ENCODE peak calls at places on chromosome 20, in seven cellular contexts. M, T, F, W, N, J and Q are unnamed samples. For H3K36me3 and H3K27me3, the result is how much of the 10 kb centered on the place peaks cover.

GRCh38 chr20:44418069-44418905 is 57.4 kb upstream of the TTPAL start:
- DNase-seq in F (no peak), W (no peak), T (no peak), M (no peak), J (no peak), N (no peak), Q (no peak)

GRCh38 chr20:17228624-17229061 is 1.8 kb downstream of the PCSK2 start:
- DNase-seq in W (no peak), N (no peak), M (peak), T (no peak), J (no peak), F (no peak), Q (peak)

GRCh38 chr20:1272368-1273155 is 6.5 kb downstream of the SNPH start:
- DNase-seq in J (no peak), M (no peak), N (no peak), T (peak), W (no peak), F (no peak), Q (no peak)

GRCh38 chr20:59743767-59744485 is 139.6 kb downstream of the PHACTR3 start:
- DNase-seq in T (no peak), F (no peak), J (no peak), W (peak), M (peak), N (no peak), Q (peak)

GRCh38 chr20:48406462-48407235 is 421.1 kb downstream of the PREX1 start:
- DNase-seq in W (no peak), N (no peak), T (no peak), F (no peak), M (no peak), J (peak), Q (no peak)

GRCh38 chr20:52303281-52303950 is 111.8 kb upstream of the ZFP64 start:
- DNase-seq in N (no peak), J (no peak), M (no peak), F (no peak), W (no peak), T (no peak), Q (no peak)

GRCh38 chr20:47984437-47984836 is 199.2 kb upstream of the SULF2 start:
- DNase-seq in J (no peak), T (no peak), N (no peak), W (no peak), M (no peak), F (no peak), Q (no peak)

GRCh38 chr20:20665933-20666332 is 46.5 kb downstream of the RALGAPA2 start:
- DNase-seq in N (no peak), W (no peak), F (no peak), M (no peak), J (no peak), T (no peak), Q (no peak)

GRCh38 chr20:1267161-1267560 is 1.1 kb downstream of the SNPH start:
- DNase-seq in M (peak), W (no peak), J (no peak), F (no peak), T (peak), N (no peak), Q (peak)

GRCh38 chr20:13119583-13119982 is 101.5 kb upstream of the ISM1 start:
- DNase-seq in W (no peak), F (no peak), J (peak), N (no peak), T (no peak), M (peak), Q (peak)

GRCh38 chr20:47540443-47541354 is 39.0 kb downstream of the NCOA3 start:
- DNase-seq in N (no peak), F (no peak), T (no peak), W (no peak), J (no peak), M (no peak), Q (peak)

GRCh38 chr20:25233016-25233772 is 14.7 kb upstream of the PYGB start:
- DNase-seq in J (peak), T (peak), M (peak), W (peak), N (no peak), F (no peak), Q (no peak)

GRCh38 chr20:53738039-53738944 is 144.7 kb upstream of the ZNF217 start:
- DNase-seq in N (no peak), M (peak), J (peak), F (no peak), W (peak), T (no peak), Q (no peak)

GRCh38 chr20:49045440-49046086 is 549 bp upstream of the CSE1L start:
- DNase-seq in T (peak), J (no peak), F (no peak), N (peak), M (no peak), W (peak), Q (peak)

GRCh38 chr20:37383229-37383989 is 37.5 kb downstream of the SRC start:
- DNase-seq in J (peak), W (peak), N (no peak), F (no peak), M (no peak), T (peak), Q (peak)

GRCh38 chr20:10653593-10654288 is 20.1 kb downstream of the JAG1 start:
- DNase-seq in M (no peak), J (no peak), F (no peak), T (peak), W (no peak), N (no peak), Q (no peak)

GRCh38 chr20:17621229-17621968 is 51.5 kb downstream of the DSTN start:
- DNase-seq in F (no peak), T (peak), M (no peak), W (no peak), J (no peak), N (no peak), Q (peak)

GRCh38 chr20:8094415-8094818 is 37.6 kb upstream of the PLCB1 start:
- DNase-seq in M (no peak), J (no peak), W (peak), N (no peak), T (peak), F (no peak), Q (no peak)

GRCh38 chr20:64082821-64083379 is 1.3 kb downstream of the LKAAEAR1 start:
- DNase-seq in M (no peak), N (no peak), F (no peak), T (no peak), J (no peak), W (peak), Q (no peak)

GRCh38 chr20:9323622-9324021 is 190.8 kb upstream of the LAMP5 start:
- DNase-seq in J (no peak), M (peak), N (no peak), T (no peak), F (no peak), W (peak), Q (peak)

GRCh38 chr20:48839083-48839482 is 11.3 kb upstream of the PREX1 start:
- DNase-seq in T (no peak), F (no peak), J (no peak), N (no peak), M (no peak), W (no peak), Q (no peak)

GRCh38 chr20:59790388-59790787 is 143.0 kb downstream of the SYCP2 start:
- DNase-seq in M (no peak), T (no peak), W (no peak), N (no peak), F (no peak), J (peak), Q (peak)

GRCh38 chr20:25247100-25247665 is 702 bp upstream of the PYGB start:
- DNase-seq in M (peak), W (peak), T (peak), F (no peak), N (no peak), J (peak), Q (peak)

GRCh38 chr20:3092611-3093379 is 8.3 kb upstream of the AVP start:
- DNase-seq in W (no peak), F (no peak), J (no peak), M (peak), N (no peak), T (no peak), Q (peak)
- H3K4me3 ChIP-seq in W (no peak), F (peak), J (peak), M (peak), N (peak), T (peak), Q (peak)

DNA sequence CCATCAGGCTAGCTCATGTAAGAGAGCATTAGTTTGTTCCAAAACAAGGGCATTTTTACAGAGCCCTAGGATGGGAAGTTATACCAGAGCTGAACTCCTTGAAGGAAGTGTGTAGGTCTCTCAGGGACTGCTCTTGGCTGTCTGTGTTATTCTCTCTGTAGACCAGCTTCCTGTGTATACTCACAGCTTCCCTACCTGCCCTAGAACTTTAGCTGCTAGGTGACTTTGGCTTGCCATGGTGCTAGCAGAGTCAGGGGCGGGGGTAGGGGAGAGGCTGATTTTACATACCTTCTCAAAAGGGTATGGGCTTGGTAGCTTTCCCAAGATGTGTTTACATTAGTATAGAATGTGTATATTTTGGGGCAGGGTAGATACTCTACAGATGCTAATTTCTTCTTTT is 17.4 kb downstream of the MAPRE1 start:
- DNase-seq in W (no peak), M (no peak), F (no peak), T (no peak), N (no peak), J (no peak), Q (no peak)
- H3K36me3 ChIP-seq in W (half or more), M (under half), F (under half), T (under half), N (under half), J (under half), Q (under half)

GRCh38 chr20:51269671-51270070 is 246.8 kb upstream of the KCNG1 start:
- DNase-seq in F (no peak), J (no peak), N (no peak), T (no peak), W (no peak), M (no peak), Q (no peak)
- H3K27me3 ChIP-seq in F (under half), J (under half), N (under half), T (under half), W (under half), M (under half), Q (under half)

GRCh38 chr20:40284611-40285010 is 404.4 kb downstream of the MAFB start:
- DNase-seq in M (no peak), N (no peak), J (no peak), F (no peak), W (no peak), T (no peak), Q (no peak)
- H3K4me3 ChIP-seq in M (no peak), N (no peak), J (no peak), F (no peak), W (no peak), T (no peak), Q (no peak)